ENCODE peak calls at places on chromosome 16, in seven cellular contexts. One of them, this sample, is unnamed.

GRCh38 chr16:87499189-87499486 is 6.3 kb upstream of the ZCCHC14 start:
- DNase-seq in H9: no peak
- DNase-seq in neuronal stem cell: no peak
- DNase-seq in IMR-90: peak; percentile 82
- DNase-seq in mesenchymal stem cell: peak; percentile 59
- DNase-seq in mesendoderm: no peak
- DNase-seq in H1: no peak
- DNase-seq in this sample: no peak

GRCh38 chr16:11359370-11359769 is 14.1 kb downstream of the RMI2 start:
- DNase-seq in H9: no peak
- DNase-seq in neuronal stem cell: no peak
- DNase-seq in IMR-90: peak; percentile 90
- DNase-seq in mesenchymal stem cell: peak; percentile 76
- DNase-seq in mesendoderm: peak; percentile 92
- DNase-seq in H1: no peak
- DNase-seq in this sample: peak; percentile 100

GRCh38 chr16:89116341-89117238 is 22.9 kb downstream of the ACSF3 start:
- DNase-seq in H9: no peak
- DNase-seq in neuronal stem cell: no peak
- DNase-seq in IMR-90: no peak
- DNase-seq in mesenchymal stem cell: no peak
- DNase-seq in mesendoderm: no peak
- DNase-seq in H1: no peak
- DNase-seq in this sample: no peak

GRCh38 chr16:578232-578869 is 8.6 kb downstream of the PIGQ start:
- DNase-seq in H9: no peak
- DNase-seq in neuronal stem cell: no peak
- DNase-seq in IMR-90: no peak
- DNase-seq in mesenchymal stem cell: no peak
- DNase-seq in mesendoderm: no peak
- DNase-seq in H1: no peak
- DNase-seq in this sample: no peak

GRCh38 chr16:73176577-73177013 is 128.7 kb upstream of the ZFHX3 start:
- DNase-seq in H9: no peak
- DNase-seq in neuronal stem cell: no peak
- DNase-seq in IMR-90: peak; percentile 94
- DNase-seq in mesenchymal stem cell: peak; percentile 64
- DNase-seq in mesendoderm: peak; percentile 62
- DNase-seq in H1: no peak
- DNase-seq in this sample: peak; percentile 72

GRCh38 chr16:87963400-87963799 is 12.2 kb downstream of the BANP start:
- DNase-seq in H9: no peak
- DNase-seq in neuronal stem cell: no peak
- DNase-seq in IMR-90: peak; percentile 93
- DNase-seq in mesenchymal stem cell: peak; percentile 78
- DNase-seq in mesendoderm: no peak
- DNase-seq in H1: no peak
- DNase-seq in this sample: no peak

GRCh38 chr16:49622421-49623402 is 233.2 kb downstream of the ZNF423 start:
- DNase-seq in H9: peak; percentile 22
- DNase-seq in neuronal stem cell: no peak
- DNase-seq in IMR-90: no peak
- DNase-seq in mesenchymal stem cell: no peak
- DNase-seq in mesendoderm: no peak
- DNase-seq in H1: no peak
- DNase-seq in this sample: no peak

GRCh38 chr16:81616321-81617020 is 162.6 kb upstream of the PLCG2 start:
- DNase-seq in H9: peak; percentile 49
- DNase-seq in neuronal stem cell: no peak
- DNase-seq in IMR-90: peak; percentile 63
- DNase-seq in mesenchymal stem cell: peak; percentile 93
- DNase-seq in mesendoderm: peak; percentile 70
- DNase-seq in H1: no peak
- DNase-seq in this sample: no peak

DNA sequence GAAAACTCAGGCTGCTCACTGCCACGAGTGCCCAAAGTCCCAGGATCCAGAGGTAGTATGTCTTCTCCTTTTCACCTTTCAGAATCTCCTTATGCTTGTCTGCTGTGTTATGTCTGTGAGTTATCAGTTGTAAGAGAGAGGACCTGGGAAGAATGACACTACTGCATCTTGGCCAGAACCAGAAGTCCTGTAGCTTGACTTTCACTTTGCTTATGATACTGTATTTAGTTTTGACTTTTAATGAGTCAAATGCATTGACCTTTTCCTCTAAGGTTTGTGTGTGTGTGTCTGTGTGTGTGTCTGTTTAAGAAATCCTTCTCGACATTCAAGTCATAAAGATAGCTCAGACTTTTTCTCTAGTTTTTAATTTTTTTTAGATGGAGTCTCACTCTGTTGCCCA is 43.4 kb downstream of the BMERB1 start:
- DNase-seq in H9: no peak
- DNase-seq in neuronal stem cell: no peak
- DNase-seq in IMR-90: peak; percentile 36
- DNase-seq in mesenchymal stem cell: peak; percentile 42
- DNase-seq in mesendoderm: no peak
- DNase-seq in H1: no peak
- DNase-seq in this sample: no peak
- H3K23ac ChIP-seq in H9: no peak overlapping the region
- H3K23ac ChIP-seq in neuronal stem cell: no peak overlapping the region
- H3K23ac ChIP-seq in IMR-90: no peak overlapping the region
- H3K23ac ChIP-seq in mesenchymal stem cell: no peak overlapping the region
- H3K23ac ChIP-seq in mesendoderm: no peak overlapping the region
- H3K23ac ChIP-seq in H1: no peak overlapping the region
- H3K23ac ChIP-seq in this sample: no peak overlapping the region

GRCh38 chr16:24537474-24538337 is 1.7 kb upstream of the RBBP6 start:
- DNase-seq in H9: no peak
- DNase-seq in neuronal stem cell: no peak
- DNase-seq in IMR-90: no peak
- DNase-seq in mesenchymal stem cell: no peak
- DNase-seq in mesendoderm: no peak
- DNase-seq in H1: no peak
- DNase-seq in this sample: no peak
- H3K23ac ChIP-seq in H9: no peak overlapping the region
- H3K23ac ChIP-seq in neuronal stem cell: no peak overlapping the region
- H3K23ac ChIP-seq in IMR-90: no peak overlapping the region
- H3K23ac ChIP-seq in mesenchymal stem cell: no peak overlapping the region
- H3K23ac ChIP-seq in mesendoderm: no peak overlapping the region
- H3K23ac ChIP-seq in H1: no peak overlapping the region
- H3K23ac ChIP-seq in this sample: no peak overlapping the region

GRCh38 chr16:57038151-57038550 is 48.8 kb downstream of the NLRC5 start:
- DNase-seq in H9: no peak
- DNase-seq in neuronal stem cell: no peak
- DNase-seq in IMR-90: peak; percentile 63
- DNase-seq in mesenchymal stem cell: peak; percentile 68
- DNase-seq in mesendoderm: no peak
- DNase-seq in H1: no peak
- DNase-seq in this sample: no peak

GRCh38 chr16:57032931-57033330 is 43.6 kb downstream of the NLRC5 start:
- DNase-seq in H9: no peak
- DNase-seq in neuronal stem cell: no peak
- DNase-seq in IMR-90: no peak
- DNase-seq in mesenchymal stem cell: no peak
- DNase-seq in mesendoderm: no peak
- DNase-seq in H1: no peak
- DNase-seq in this sample: no peak

GRCh38 chr16:57036315-57036714 is 47.0 kb downstream of the NLRC5 start:
- DNase-seq in H9: no peak
- DNase-seq in neuronal stem cell: no peak
- DNase-seq in IMR-90: no peak
- DNase-seq in mesenchymal stem cell: no peak
- DNase-seq in mesendoderm: no peak
- DNase-seq in H1: no peak
- DNase-seq in this sample: no peak

GRCh38 chr16:57039148-57039812 is 49.9 kb downstream of the NLRC5 start:
- DNase-seq in H9: no peak
- DNase-seq in neuronal stem cell: no peak
- DNase-seq in IMR-90: peak; percentile 81
- DNase-seq in mesenchymal stem cell: peak; percentile 73
- DNase-seq in mesendoderm: no peak
- DNase-seq in H1: no peak
- DNase-seq in this sample: no peak

GRCh38 chr16:57036945-57037344 is 47.6 kb downstream of the NLRC5 start:
- DNase-seq in H9: no peak
- DNase-seq in neuronal stem cell: no peak
- DNase-seq in IMR-90: no peak
- DNase-seq in mesenchymal stem cell: no peak
- DNase-seq in mesendoderm: no peak
- DNase-seq in H1: no peak
- DNase-seq in this sample: no peak
- H3K23ac ChIP-seq in H9: no peak overlapping the region
- H3K23ac ChIP-seq in neuronal stem cell: peak overlapping the region; percentile 34
- H3K23ac ChIP-seq in IMR-90: no peak overlapping the region
- H3K23ac ChIP-seq in mesenchymal stem cell: no peak overlapping the region
- H3K23ac ChIP-seq in mesendoderm: no peak overlapping the region
- H3K23ac ChIP-seq in H1: no peak overlapping the region
- H3K23ac ChIP-seq in this sample: no peak overlapping the region

GRCh38 chr16:84550096-84550495 is 45.6 kb upstream of the MEAK7 start:
- DNase-seq in H9: no peak
- DNase-seq in neuronal stem cell: no peak
- DNase-seq in IMR-90: no peak
- DNase-seq in mesenchymal stem cell: peak; percentile 20
- DNase-seq in mesendoderm: no peak
- DNase-seq in H1: no peak
- DNase-seq in this sample: no peak
- H3K23ac ChIP-seq in H9: no peak overlapping the region
- H3K23ac ChIP-seq in neuronal stem cell: no peak overlapping the region
- H3K23ac ChIP-seq in IMR-90: no peak overlapping the region
- H3K23ac ChIP-seq in mesenchymal stem cell: no peak overlapping the region
- H3K23ac ChIP-seq in mesendoderm: no peak overlapping the region
- H3K23ac ChIP-seq in H1: no peak overlapping the region
- H3K23ac ChIP-seq in this sample: no peak overlapping the region

DNA sequence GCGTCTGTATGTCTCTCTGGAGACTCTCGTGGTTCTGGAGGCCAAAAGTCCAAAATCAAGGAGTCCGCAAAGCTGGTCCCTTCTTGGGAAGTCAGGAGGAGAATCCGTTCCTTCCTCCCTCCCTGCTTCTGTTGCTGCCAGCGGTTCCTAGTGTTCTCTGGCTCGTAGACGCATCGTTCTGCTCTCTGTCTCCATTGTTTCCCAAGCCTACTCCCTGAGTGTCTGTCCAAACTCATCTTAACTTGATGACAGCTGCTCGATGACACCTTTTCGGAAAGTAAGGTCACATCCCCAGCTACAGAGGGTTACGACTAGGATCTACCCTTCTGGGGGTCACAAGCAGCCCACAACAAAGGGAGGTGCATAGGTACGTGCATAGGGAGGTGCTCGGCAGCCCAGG is 80.7 kb upstream of the FOXF1 start:
- DNase-seq in H9: no peak
- DNase-seq in neuronal stem cell: no peak
- DNase-seq in IMR-90: no peak
- DNase-seq in mesenchymal stem cell: no peak
- DNase-seq in mesendoderm: no peak
- DNase-seq in H1: no peak
- DNase-seq in this sample: no peak
- H3K23ac ChIP-seq in H9: no peak overlapping the region
- H3K23ac ChIP-seq in neuronal stem cell: no peak overlapping the region
- H3K23ac ChIP-seq in IMR-90: no peak overlapping the region
- H3K23ac ChIP-seq in mesenchymal stem cell: no peak overlapping the region
- H3K23ac ChIP-seq in mesendoderm: no peak overlapping the region
- H3K23ac ChIP-seq in H1: no peak overlapping the region
- H3K23ac ChIP-seq in this sample: no peak overlapping the region

This sample was measured in trophoblast cell.